ENCODE peak calls at places on chromosomes 4 and X, in ten cellular contexts. Q is fibroblast of lung, Z is neural progenitor cell, L is A549, E is left ventricle myocardium inferior, M is body of pancreas, S is BE2C, V is prostate gland, X is astrocyte of the cerebellum, H is dorsolateral prefrontal cortex. N is an unnamed sample.

GRCh38 chr4:112085156-112086035 is 59.9 kb upstream of the FAM241A start:
- DNase-seq in Q (no peak), Z (no peak), L (no peak), E (no peak), M (no peak), S (no peak), V (no peak), X (no peak), H (no peak), N (no peak)

GRCh38 chrX:29491659-29492058 is 723.7 kb upstream of the MAGEB2 start:
- DNase-seq in Q (no peak), Z (no peak), L (no peak), E (no peak), M (no peak), S (no peak), V (no peak), X (no peak), H (no peak), N (no peak)

GRCh38 chrX:44667771-44668170 is 125.1 kb upstream of the FUNDC1 start:
- DNase-seq in Q (peak; percentile 13), Z (no peak), L (no peak), E (no peak), M (no peak), S (no peak), V (no peak), X (no peak), H (no peak), N (peak; percentile 69)

GRCh38 chrX:39260965-39261364 is 459.7 kb downstream of the MID1IP1 start:
- DNase-seq in Q (peak; percentile 59), Z (no peak), L (no peak), E (no peak), M (no peak), S (no peak), V (no peak), X (no peak), H (no peak), N (no peak)

GRCh38 chr4:140982613-140983340 is 150.5 kb downstream of the RNF150 start:
- DNase-seq in Q (peak; percentile 21), Z (no peak), L (no peak), E (no peak), M (no peak), S (no peak), V (no peak), X (no peak), H (no peak), N (no peak)

GRCh38 chrX:124342174-124342867 is 4.0 kb upstream of the SH2D1A start:
- DNase-seq in Q (no peak), Z (no peak), L (no peak), E (no peak), M (no peak), S (no peak), V (no peak), X (no peak), H (no peak), N (no peak)

GRCh38 chr4:13833171-13833804 is 205.8 kb upstream of the BOD1L1 start:
- DNase-seq in Q (no peak), Z (no peak), L (no peak), E (no peak), M (no peak), S (no peak), V (no peak), X (no peak), H (no peak), N (no peak)

GRCh38 chr4:80201326-80202151 is 4.2 kb downstream of the PRDM8 start:
- DNase-seq in Q (peak; percentile 78), Z (peak; percentile 68), L (no peak), E (peak; percentile 48), M (peak; percentile 38), S (peak; percentile 43), V (no peak), X (no peak), H (no peak), N (peak; percentile 54)

GRCh38 chrX:108735087-108735679 is 1.2 kb downstream of the IRS4 start:
- DNase-seq in Q (no peak), Z (peak; percentile 60), L (peak; percentile 49), E (no peak), M (no peak), S (no peak), V (peak; percentile 7), X (no peak), H (no peak), N (no peak)
- H3K4me3 ChIP-seq in Q (no peak overlapping the region), Z (peak overlapping the region; percentile 64), L (peak overlapping the region; percentile 47), E (peak overlapping the region; percentile 57), M (no peak overlapping the region), S (no peak overlapping the region), V (peak overlapping the region; percentile 38), X (no peak overlapping the region), H (peak overlapping the region; percentile 44), N (no peak overlapping the region)

GRCh38 chr4:142402156-142402555 is 443.9 kb downstream of the INPP4B start:
- DNase-seq in Q (peak; percentile 61), Z (no peak), L (no peak), E (no peak), M (no peak), S (no peak), V (no peak), X (no peak), H (no peak), N (no peak)

GRCh38 chr4:142404191-142404611 is 441.9 kb downstream of the INPP4B start:
- DNase-seq in Q (peak; percentile 90), Z (no peak), L (peak; percentile 20), E (no peak), M (no peak), S (no peak), V (no peak), X (no peak), H (no peak), N (peak; percentile 57)

GRCh38 chr4:142405021-142405991 is 440.8 kb downstream of the INPP4B start:
- DNase-seq in Q (peak; percentile 81), Z (peak; percentile 9), L (peak; percentile 9), E (peak; percentile 23), M (peak; percentile 25), S (no peak), V (peak; percentile 50), X (no peak), H (peak; percentile 20), N (peak; percentile 90)

GRCh38 chr4:142406051-142406549 is 440.0 kb downstream of the INPP4B start:
- DNase-seq in Q (peak; percentile 78), Z (no peak), L (no peak), E (no peak), M (no peak), S (no peak), V (no peak), X (no peak), H (no peak), N (peak; percentile 79)

DNA sequence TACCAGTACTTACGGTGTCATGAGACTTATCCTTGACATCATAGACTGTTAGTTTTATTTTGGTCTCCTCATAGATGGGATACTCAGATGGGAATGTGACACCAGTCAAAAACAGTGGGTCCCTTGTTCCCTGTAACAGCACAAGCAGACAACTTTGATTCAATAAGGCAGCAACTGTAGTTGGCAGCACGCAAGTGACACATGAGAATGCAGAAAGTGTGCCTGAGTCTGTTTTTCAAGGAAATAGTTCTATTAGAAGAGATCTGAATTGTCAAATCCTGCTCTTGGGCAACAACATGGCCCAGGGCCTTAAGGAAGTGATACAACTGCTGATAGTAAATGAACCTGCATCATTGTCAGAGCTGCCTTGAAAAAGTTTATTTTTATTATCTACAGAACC is 443.2 kb downstream of the INPP4B start:
- DNase-seq in Q (peak; percentile 46), Z (no peak), L (no peak), E (no peak), M (no peak), S (no peak), V (peak; percentile 10), X (no peak), H (no peak), N (peak; percentile 65)
- H3K4me3 ChIP-seq in Q (no peak overlapping the region), Z (no peak overlapping the region), L (no peak overlapping the region), E (peak overlapping the region; percentile 5), M (no peak overlapping the region), S (no peak overlapping the region), V (no peak overlapping the region), X (no peak overlapping the region), H (no peak overlapping the region), N (peak overlapping the region; percentile 66)

DNA sequence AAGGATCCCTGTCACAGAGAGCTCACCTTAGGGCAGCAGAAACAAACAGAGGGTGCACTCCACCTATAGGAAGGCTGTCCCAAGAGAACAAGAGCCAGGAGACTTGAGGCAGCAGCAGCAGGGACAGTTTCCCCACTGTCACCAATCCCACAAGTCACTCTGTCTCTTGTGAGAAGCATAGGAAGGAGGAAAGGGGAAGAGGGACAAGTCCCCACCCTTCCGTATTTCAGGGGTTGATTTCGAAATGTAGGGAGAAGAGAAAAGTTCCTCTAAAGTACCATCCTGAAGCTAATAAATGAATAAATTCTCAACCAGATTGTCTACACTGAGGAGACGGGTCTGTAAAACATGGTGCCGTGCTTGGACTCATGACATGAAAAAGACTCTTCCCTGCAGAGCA is 9.5 kb upstream of the TLR8 start:
- DNase-seq in Q (no peak), Z (no peak), L (no peak), E (no peak), M (no peak), S (no peak), V (no peak), X (no peak), H (no peak), N (no peak)
- H3K4me3 ChIP-seq in Q (no peak overlapping the region), Z (no peak overlapping the region), L (no peak overlapping the region), E (no peak overlapping the region), M (no peak overlapping the region), S (no peak overlapping the region), V (no peak overlapping the region), X (no peak overlapping the region), H (no peak overlapping the region), N (no peak overlapping the region)

GRCh38 chrX:2548731-2549423 is 48.1 kb upstream of the DHRSX start:
- DNase-seq in Q (no peak), Z (no peak), L (no peak), E (no peak), M (no peak), S (no peak), V (no peak), X (no peak), H (no peak), N (no peak)

GRCh38 chrX:2552621-2553297 is 52.0 kb upstream of the DHRSX start:
- DNase-seq in Q (peak; percentile 8), Z (no peak), L (peak; percentile 29), E (no peak), M (no peak), S (no peak), V (no peak), X (peak; percentile 40), H (no peak), N (peak; percentile 17)

GRCh38 chrX:2547746-2548145 is 47.0 kb upstream of the DHRSX start:
- DNase-seq in Q (no peak), Z (no peak), L (no peak), E (no peak), M (no peak), S (no peak), V (no peak), X (no peak), H (no peak), N (no peak)

GRCh38 chrX:2549874-2550273 is 49.1 kb upstream of the DHRSX start:
- DNase-seq in Q (no peak), Z (no peak), L (no peak), E (no peak), M (peak; percentile 19), S (no peak), V (no peak), X (no peak), H (no peak), N (no peak)

DNA sequence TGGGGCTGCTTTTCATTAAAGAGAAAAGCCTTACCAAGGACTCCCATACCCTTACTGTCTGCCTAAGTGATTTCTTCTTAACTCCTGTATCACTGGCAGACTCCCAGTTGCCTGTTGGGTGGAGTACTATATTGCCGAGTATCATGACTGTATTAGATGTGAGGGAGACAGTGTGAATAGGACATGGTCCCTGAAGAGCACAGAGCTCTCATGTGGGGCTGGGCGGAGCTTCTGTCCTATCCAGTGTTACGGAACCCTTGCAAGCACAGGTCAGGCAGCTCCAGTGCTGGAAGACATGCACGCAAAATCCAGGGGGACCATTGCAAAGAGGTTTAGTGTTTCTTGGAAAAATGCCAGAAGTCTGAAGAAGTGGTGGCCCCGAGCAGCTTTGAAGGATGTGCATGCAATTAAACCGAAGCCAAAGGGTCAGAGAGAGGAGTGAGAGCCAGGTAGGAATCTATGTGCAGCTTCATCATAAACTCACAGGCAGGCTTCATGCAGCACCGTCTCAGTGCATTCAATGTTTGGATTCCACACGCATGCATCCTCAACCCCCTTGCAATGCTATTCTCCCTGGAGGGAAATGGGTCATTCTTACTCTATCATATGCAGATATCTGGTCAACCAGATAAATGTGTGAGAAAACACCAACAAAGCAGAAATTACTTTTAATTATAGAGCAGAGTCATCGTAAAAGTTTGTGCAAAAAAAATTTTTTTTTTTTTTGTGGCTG is 49.7 kb upstream of the DHRSX start:
- DNase-seq in Q (no peak), Z (no peak), L (no peak), E (no peak), M (no peak), S (no peak), V (no peak), X (no peak), H (no peak), N (no peak)
- H3K4me3 ChIP-seq in Q (no peak overlapping the region), Z (no peak overlapping the region), L (no peak overlapping the region), E (no peak overlapping the region), M (no peak overlapping the region), S (no peak overlapping the region), V (no peak overlapping the region), X (no peak overlapping the region), H (no peak overlapping the region), N (no peak overlapping the region)

N was measured in SJCRH30.